ENCODE peak calls at places on chromosomes 3 and 15, in ten cellular contexts. Z, X, T, U, N, E, V, P, L and H are unnamed samples.

GRCh38 chr15:31223478-31224350 is 102.9 kb upstream of the KLF13 start:
- DNase-seq in E (no peak), N (no peak), V (peak; percentile 6), L (no peak), U (no peak), T (peak; percentile 51), X (no peak), P (no peak), Z (no peak), H (no peak)

GRCh38 chr15:69299451-69300128 is 878 bp downstream of the PAQR5 start:
- DNase-seq in L (no peak), Z (no peak), U (no peak), P (no peak), V (no peak), E (no peak), N (no peak), T (no peak), X (no peak), H (no peak)

GRCh38 chr3:150410311-150411105 is 2.4 kb downstream of the TSC22D2 start:
- DNase-seq in T (peak; percentile 49), X (peak; percentile 33), L (peak; percentile 34), V (no peak), N (no peak), U (peak; percentile 47), E (peak; percentile 9), Z (peak; percentile 66), P (peak; percentile 31), H (peak; percentile 15)

GRCh38 chr3:105388199-105388598 is 21.5 kb downstream of the ALCAM start:
- DNase-seq in V (no peak), U (no peak), Z (no peak), N (no peak), L (no peak), T (no peak), E (no peak), P (no peak), X (no peak), H (no peak)

GRCh38 chr3:135000465-135000864 is 205.4 kb downstream of the EPHB1 start:
- DNase-seq in Z (no peak), P (no peak), E (no peak), U (no peak), T (no peak), V (no peak), L (no peak), X (no peak), N (no peak), H (no peak)

GRCh38 chr15:63672369-63672768 is 75.2 kb downstream of the FBXL22 start:
- DNase-seq in L (no peak), P (peak; percentile 1), U (no peak), X (no peak), E (no peak), N (no peak), T (no peak), Z (no peak), V (no peak), H (no peak)

GRCh38 chr15:72342385-72342784 is 22.4 kb upstream of the CELF6 start:
- DNase-seq in L (peak; percentile 84), Z (no peak), N (peak; percentile 7), E (no peak), V (peak; percentile 14), U (no peak), P (peak; percentile 29), X (peak; percentile 77), T (no peak), H (no peak)

GRCh38 chr3:51386852-51387229 is 1.8 kb downstream of the MANF start:
- DNase-seq in N (no peak), U (no peak), P (no peak), V (no peak), T (no peak), X (no peak), Z (no peak), E (no peak), L (no peak), H (no peak)

GRCh38 chr3:124201786-124202185 is 209.9 kb upstream of the ROPN1 start:
- DNase-seq in V (no peak), Z (no peak), E (no peak), X (peak; percentile 66), U (peak; percentile 63), T (no peak), P (no peak), L (no peak), N (no peak), H (peak; percentile 33)

GRCh38 chr3:68997887-68998286 is 15.6 kb downstream of the EOGT start:
- DNase-seq in V (no peak), Z (no peak), L (no peak), E (no peak), U (no peak), N (no peak), P (no peak), T (no peak), X (no peak), H (no peak)

GRCh38 chr3:42994595-42994994 is 15.5 kb downstream of the GASK1A start:
- DNase-seq in E (no peak), V (no peak), T (no peak), L (no peak), Z (no peak), U (no peak), P (no peak), N (no peak), X (no peak), H (no peak)

DNA sequence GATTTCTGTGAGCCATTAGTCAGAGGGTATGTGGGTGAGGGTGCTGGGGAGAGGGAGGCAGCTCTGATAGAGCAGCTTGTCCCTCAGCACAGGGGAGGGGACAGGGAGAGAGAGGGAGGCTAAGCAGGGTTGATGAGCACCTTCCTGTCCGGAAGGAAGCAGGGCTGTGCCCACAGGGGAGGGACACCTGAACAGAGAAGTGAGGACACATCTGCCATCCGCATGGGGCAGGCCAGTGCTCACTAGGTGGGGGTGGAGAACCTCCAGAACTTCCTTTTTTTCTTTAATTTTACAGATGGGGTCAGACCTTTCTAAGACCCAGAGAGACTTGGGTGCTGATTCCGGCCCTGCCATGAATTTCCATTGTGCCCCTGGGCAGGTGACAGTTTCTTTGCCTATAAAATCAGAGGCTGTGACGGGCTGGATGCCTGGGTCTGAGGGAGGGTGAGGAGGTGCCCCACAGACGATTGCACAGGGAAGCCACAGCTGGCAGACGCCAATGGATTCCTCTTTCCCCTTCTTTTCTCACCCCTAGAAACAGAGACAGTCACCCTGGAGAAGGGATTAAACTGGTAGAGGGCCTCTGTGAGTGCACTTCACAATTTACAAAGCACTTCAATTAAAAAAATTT is 4.1 kb upstream of the TGM5 start:
- DNase-seq in Z (no peak), T (no peak), U (no peak), X (no peak), V (no peak), P (no peak), L (no peak), N (no peak), E (no peak), H (no peak)
- H3K27ac ChIP-seq in Z (no peak overlapping the region), T (no peak overlapping the region), U (no peak overlapping the region), X (no peak overlapping the region), V (no peak overlapping the region), P (no peak overlapping the region), L (no peak overlapping the region), N (no peak overlapping the region), E (no peak overlapping the region), H (no peak overlapping the region)

DNA sequence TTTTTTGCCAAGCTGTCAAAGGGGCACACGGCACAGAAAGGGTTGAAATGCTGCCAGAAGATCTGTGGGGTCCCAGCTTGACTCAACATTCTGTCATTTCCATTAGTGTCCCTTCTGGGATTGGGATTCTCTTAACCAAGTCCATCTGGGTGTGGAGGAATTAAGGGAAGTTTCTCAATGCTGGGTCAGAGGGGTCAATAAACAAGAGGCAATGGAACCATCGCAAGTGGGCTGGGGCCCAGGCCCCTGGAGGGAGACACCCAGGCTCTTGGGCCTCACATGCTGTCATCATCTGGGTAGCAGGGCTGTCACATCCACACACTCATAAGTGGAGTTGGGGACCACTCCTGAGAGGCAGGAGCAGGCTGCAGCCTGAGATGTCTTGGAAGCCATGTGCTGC is 8.1 kb upstream of the APOD start:
- DNase-seq in P (no peak), N (no peak), E (no peak), V (no peak), X (no peak), Z (no peak), U (no peak), L (no peak), T (no peak), H (no peak)
- H3K27ac ChIP-seq in P (no peak overlapping the region), N (no peak overlapping the region), E (no peak overlapping the region), V (no peak overlapping the region), X (no peak overlapping the region), Z (no peak overlapping the region), U (no peak overlapping the region), L (no peak overlapping the region), T (no peak overlapping the region), H (no peak overlapping the region)

GRCh38 chr3:151987893-151988292 is 114.5 kb downstream of the SUCNR1 start:
- DNase-seq in Z (no peak), V (no peak), N (no peak), P (no peak), X (no peak), E (no peak), U (no peak), L (no peak), T (no peak), H (no peak)

GRCh38 chr3:151992326-151993041 is 119.0 kb downstream of the SUCNR1 start:
- DNase-seq in U (no peak), X (no peak), V (no peak), P (no peak), N (no peak), Z (no peak), T (no peak), L (no peak), E (no peak), H (no peak)

GRCh38 chr3:151985787-151986430 is 112.5 kb downstream of the SUCNR1 start:
- DNase-seq in X (no peak), E (no peak), V (no peak), N (no peak), L (no peak), U (no peak), Z (no peak), P (no peak), T (no peak), H (no peak)

DNA sequence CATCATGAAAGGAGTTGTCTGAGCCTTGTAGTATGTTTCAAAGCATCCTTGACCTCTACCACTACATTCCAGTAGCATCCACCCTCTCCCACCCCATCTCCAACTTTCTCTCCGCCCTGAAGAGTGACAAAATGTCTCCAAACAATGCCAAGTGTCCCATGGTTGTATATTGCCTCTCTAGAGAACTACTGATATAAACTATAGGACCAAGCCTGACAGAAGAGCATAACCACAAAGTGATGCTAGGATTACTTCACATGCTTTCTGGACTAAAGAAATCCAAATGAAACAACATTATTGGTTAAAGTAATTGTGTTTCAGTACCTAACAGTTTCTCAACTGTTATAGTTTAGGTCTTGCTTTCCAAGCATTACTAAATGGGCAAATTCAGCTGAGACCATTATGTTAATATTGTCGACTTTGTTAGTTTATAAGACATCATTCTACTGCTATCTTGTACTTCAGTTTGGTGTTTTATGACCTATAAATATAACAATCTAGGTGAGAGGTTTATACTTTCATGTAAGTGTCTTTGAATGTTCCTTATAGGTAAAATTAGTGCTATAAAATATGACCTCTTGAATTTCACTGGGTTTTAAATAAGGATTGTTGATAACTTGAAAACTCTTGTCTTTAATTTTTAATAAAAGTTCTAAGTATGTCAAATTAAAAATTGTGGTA is 117.4 kb downstream of the SUCNR1 start:
- DNase-seq in X (no peak), P (no peak), E (no peak), Z (no peak), N (no peak), V (no peak), T (no peak), L (no peak), U (no peak), H (no peak)
- H3K27ac ChIP-seq in X (no peak overlapping the region), P (no peak overlapping the region), E (no peak overlapping the region), Z (no peak overlapping the region), N (no peak overlapping the region), V (no peak overlapping the region), T (no peak overlapping the region), L (no peak overlapping the region), U (no peak overlapping the region), H (no peak overlapping the region)

GRCh38 chr3:45597581-45597980 is 3.0 kb downstream of the LIMD1 start:
- DNase-seq in P (no peak), Z (no peak), U (no peak), N (no peak), T (no peak), V (no peak), E (no peak), X (no peak), L (no peak), H (no peak)
- H3K27ac ChIP-seq in P (no peak overlapping the region), Z (peak overlapping the region; percentile 8), U (peak overlapping the region; percentile 1), N (no peak overlapping the region), T (no peak overlapping the region), V (peak overlapping the region; percentile 30), E (no peak overlapping the region), X (no peak overlapping the region), L (no peak overlapping the region), H (no peak overlapping the region)